ENCODE peak calls at places on chromosomes 12 and 14, in four cellular contexts. L is suprapubic skin, T is aorta, E is H9. X is an unnamed sample. For H3K4me1, the result is how much of the 10 kb centered on the place peaks cover.

GRCh38 chr14:39038542-39038941 is 64.5 kb downstream of the SEC23A start:
- DNase-seq in L (no peak), T (no peak), E (no peak), X (no peak)

GRCh38 chr12:104303538-104304151 is at the start of gene EID3:
- DNase-seq in L (peak), T (peak), E (peak), X (peak)

GRCh38 chr12:57726151-57726883 is 12.2 kb downstream of the AGAP2 start:
- DNase-seq in L (peak), T (peak), E (peak), X (no peak)

GRCh38 chr12:48189331-48190125 is 6.1 kb downstream of the CCDC184 start:
- DNase-seq in L (no peak), T (peak), E (peak), X (peak)

GRCh38 chr12:130803707-130804106 is 35.3 kb downstream of the STX2 start:
- DNase-seq in L (no peak), T (no peak), E (no peak), X (no peak)

GRCh38 chr14:73465833-73466532 is 7.6 kb upstream of the NUMB start:
- DNase-seq in L (no peak), T (no peak), E (no peak), X (no peak)

GRCh38 chr12:42196728-42197603 is 41.1 kb downstream of the YAF2 start:
- DNase-seq in L (no peak), T (no peak), E (no peak), X (no peak)

GRCh38 chr12:127811988-127812387 is 455.0 kb upstream of the TMEM132C start:
- DNase-seq in L (no peak), T (peak), E (peak), X (no peak)

GRCh38 chr14:47191693-47192092 is 483.7 kb downstream of the MDGA2 start:
- DNase-seq in L (no peak), T (no peak), E (no peak), X (no peak)

GRCh38 chr12:131448254-131448795 is 262.6 kb upstream of the SFSWAP start:
- DNase-seq in L (no peak), T (no peak), E (peak), X (no peak)

GRCh38 chr14:92258934-92259333 is 64.0 kb upstream of the SLC24A4 start:
- DNase-seq in L (no peak), T (no peak), E (no peak), X (no peak)

GRCh38 chr12:123893276-123893675 is 79.4 kb downstream of the CCDC92 start:
- DNase-seq in L (no peak), T (no peak), E (no peak), X (no peak)

GRCh38 chr12:97545804-97546203 is 83.2 kb downstream of the RMST start:
- DNase-seq in L (no peak), T (no peak), E (no peak), X (no peak)

GRCh38 chr12:93773122-93773871 is 96.1 kb downstream of the CRADD start:
- DNase-seq in L (no peak), T (no peak), E (no peak), X (peak)

GRCh38 chr12:481422-481821 is 21.7 kb downstream of the B4GALNT3 start:
- DNase-seq in L (no peak), T (peak), E (peak), X (no peak)

GRCh38 chr14:92880351-92880750 is 42.6 kb upstream of the CHGA start:
- DNase-seq in L (no peak), T (no peak), E (no peak), X (no peak)

GRCh38 chr14:71140157-71140556 is 232.9 kb downstream of the PCNX1 start:
- DNase-seq in L (no peak), T (no peak), E (no peak), X (no peak)

GRCh38 chr12:130849561-130850417 is 10.7 kb upstream of the STX2 start:
- DNase-seq in L (no peak), T (no peak), E (peak), X (no peak)

GRCh38 chr12:94041833-94042232 is 106.5 kb upstream of the PLXNC1 start:
- DNase-seq in L (no peak), T (no peak), E (no peak), X (no peak)

GRCh38 chr12:46217686-46218508 is 50.9 kb downstream of the SLC38A1 start:
- DNase-seq in L (no peak), T (peak), E (no peak), X (peak)

GRCh38 chr12:67069451-67070306 is 199.5 kb upstream of the CAND1 start:
- DNase-seq in L (no peak), T (no peak), E (peak), X (peak)

GRCh38 chr14:90981658-90982057 is 78.8 kb downstream of the RPS6KA5 start:
- DNase-seq in L (no peak), T (no peak), E (no peak), X (no peak)

GRCh38 chr14:103366741-103367140 is 18.5 kb upstream of the MARK3 start:
- DNase-seq in L (peak), T (no peak), E (no peak), X (no peak)

GRCh38 chr12:10190558-10191388 is 11.9 kb downstream of the TMEM52B start:
- DNase-seq in L (no peak), T (peak), E (peak), X (peak)

GRCh38 chr12:122162976-122163375 is 11.0 kb downstream of the IL31 start:
- DNase-seq in L (no peak), T (no peak), E (no peak), X (no peak)

GRCh38 chr14:73718742-73719251 is 4.6 kb upstream of the PNMA1 start:
- DNase-seq in L (no peak), T (no peak), E (peak), X (no peak)

GRCh38 chr12:98533723-98534251 is 18.4 kb downstream of the TMPO start:
- DNase-seq in L (no peak), T (no peak), E (no peak), X (no peak)

GRCh38 chr14:93961610-93962009 is 14.8 kb downstream of the ASB2 start:
- DNase-seq in L (no peak), T (no peak), E (no peak), X (no peak)

GRCh38 chr12:39451977-39452376 is 9.1 kb upstream of the KIF21A start:
- DNase-seq in L (no peak), T (no peak), E (no peak), X (no peak)

GRCh38 chr14:68947802-68948201 is 31.3 kb downstream of the ACTN1 start:
- DNase-seq in L (no peak), T (peak), E (no peak), X (no peak)

GRCh38 chr14:102782974-102783373 is 5.7 kb downstream of the TRAF3 start:
- DNase-seq in L (no peak), T (no peak), E (no peak), X (no peak)

GRCh38 chr14:62103497-62103896 is 341.3 kb downstream of the SNAPC1 start:
- DNase-seq in L (no peak), T (no peak), E (no peak), X (no peak)

GRCh38 chr12:24756479-24757024 is 192.3 kb downstream of the BCAT1 start:
- DNase-seq in L (no peak), T (no peak), E (no peak), X (no peak)

GRCh38 chr14:72745991-72746980 is 147.6 kb downstream of the DPF3 start:
- DNase-seq in L (no peak), T (no peak), E (no peak), X (no peak)

GRCh38 chr14:24353551-24354529 is 14.0 kb upstream of the RIPK3 start:
- DNase-seq in L (no peak), T (no peak), E (no peak), X (no peak)

GRCh38 chr12:121436706-121437105 is 36.8 kb downstream of the RNF34 start:
- DNase-seq in L (no peak), T (no peak), E (no peak), X (no peak)

GRCh38 chr12:50581226-50582184 is 76.7 kb downstream of the DIP2B start:
- DNase-seq in L (no peak), T (no peak), E (no peak), X (no peak)

DNA sequence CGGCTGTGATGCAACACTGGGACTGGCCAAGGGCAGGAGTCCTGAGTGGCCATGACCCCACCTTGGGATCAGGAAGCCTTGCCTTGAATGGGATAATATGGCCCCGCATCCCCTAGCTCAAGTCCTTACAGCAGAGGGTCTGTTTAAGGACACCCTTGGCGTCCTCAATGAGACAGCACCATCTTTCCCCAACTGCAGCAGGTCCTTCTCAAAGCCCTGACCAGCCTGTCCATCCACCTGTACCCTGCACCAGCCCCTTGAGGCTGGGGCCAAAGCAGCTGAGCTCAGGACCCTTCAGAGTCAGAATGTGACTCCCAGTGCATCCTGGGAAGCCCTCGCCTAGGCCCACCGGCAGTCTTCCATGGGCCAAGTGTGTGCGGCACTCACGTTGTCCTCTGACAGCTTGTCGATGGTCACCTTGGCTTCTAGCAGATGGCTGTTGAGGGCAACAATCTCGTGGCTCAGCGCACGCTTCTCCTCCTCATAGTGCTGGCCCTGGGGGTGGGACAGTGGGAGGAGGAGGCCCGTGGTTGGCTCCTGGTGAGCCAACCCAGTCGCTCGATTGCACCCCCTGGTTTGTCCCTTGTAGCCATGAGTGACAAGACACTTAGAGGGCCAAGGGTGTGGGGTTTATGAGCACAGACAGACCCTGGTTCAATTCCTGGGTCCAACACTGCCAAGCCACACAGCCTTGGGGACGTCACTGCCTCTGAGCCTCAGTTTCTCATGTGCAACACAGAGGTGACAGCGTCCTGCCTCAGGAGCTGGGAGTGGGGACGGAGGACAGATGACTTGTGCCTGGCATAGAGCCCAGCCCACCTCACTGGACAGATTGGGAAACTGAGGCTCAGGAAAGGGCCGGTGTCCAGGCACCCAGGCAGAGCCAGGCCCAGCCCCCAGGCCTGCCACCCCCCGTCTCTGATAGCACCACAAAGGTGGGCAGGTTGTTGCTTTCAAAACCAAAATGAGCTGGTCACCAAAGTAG is 43.5 kb downstream of the BEGAIN start:
- DNase-seq in L (no peak), T (no peak), E (no peak), X (no peak)
- H3K4me1 ChIP-seq in L (under half), T (under half), E (under half), X (under half)

DNA sequence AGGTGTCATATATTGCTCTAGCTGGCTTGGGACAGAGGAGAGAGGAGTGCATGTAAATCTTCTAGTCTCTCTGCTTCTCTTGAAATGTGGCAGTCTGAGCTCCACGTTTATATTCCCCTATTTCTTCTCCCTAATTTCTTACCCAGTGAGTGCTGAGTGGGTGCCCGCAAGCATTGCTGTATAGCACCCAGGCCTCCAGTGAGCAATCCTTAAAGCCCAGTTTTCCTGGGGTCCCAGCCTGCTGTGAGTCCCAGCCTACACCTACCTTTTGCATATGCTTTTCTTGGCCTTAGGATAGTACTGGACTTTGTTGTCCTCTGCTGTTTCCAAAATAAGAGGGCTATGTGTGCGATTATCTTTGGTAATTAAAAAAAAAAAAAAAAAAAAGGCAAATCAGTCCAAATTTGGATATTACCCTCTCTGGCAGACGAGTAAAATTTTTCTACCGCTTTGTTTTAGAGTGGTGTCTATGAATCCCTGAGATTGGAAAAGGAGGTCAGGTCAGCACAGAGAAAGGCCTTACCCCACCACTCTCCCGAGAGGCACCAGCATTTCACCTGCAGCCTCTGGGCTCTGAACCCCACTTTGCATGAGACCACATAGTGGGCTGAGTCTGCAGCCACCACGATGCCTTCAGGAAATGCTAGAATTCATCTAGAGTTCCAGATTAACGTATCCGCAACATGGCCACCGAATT is 1.1 kb downstream of the MGST1 start:
- DNase-seq in L (no peak), T (no peak), E (no peak), X (no peak)
- H3K4me1 ChIP-seq in L (under half), T (under half), E (under half), X (under half)

GRCh38 chr12:116196226-116196625 is 81.3 kb downstream of the MED13L start:
- DNase-seq in L (no peak), T (no peak), E (no peak), X (no peak)
- H3K4me1 ChIP-seq in L (under half), T (under half), E (under half), X (under half)

GRCh38 chr14:95489163-95489887 is 27.1 kb downstream of the SYNE3 start:
- DNase-seq in L (no peak), T (no peak), E (no peak), X (no peak)

GRCh38 chr14:95488376-95489162 is 27.9 kb downstream of the SYNE3 start:
- DNase-seq in L (no peak), T (no peak), E (no peak), X (no peak)

GRCh38 chr14:95485222-95485819 is 31.1 kb downstream of the SYNE3 start:
- DNase-seq in L (no peak), T (no peak), E (no peak), X (no peak)

GRCh38 chr14:95486875-95487668 is 29.4 kb downstream of the SYNE3 start:
- DNase-seq in L (no peak), T (no peak), E (no peak), X (no peak)

GRCh38 chr14:95487669-95488084 is 28.8 kb downstream of the SYNE3 start:
- DNase-seq in L (no peak), T (no peak), E (no peak), X (no peak)
- H3K4me1 ChIP-seq in L (half or more), T (under half), E (under half), X (under half)

DNA sequence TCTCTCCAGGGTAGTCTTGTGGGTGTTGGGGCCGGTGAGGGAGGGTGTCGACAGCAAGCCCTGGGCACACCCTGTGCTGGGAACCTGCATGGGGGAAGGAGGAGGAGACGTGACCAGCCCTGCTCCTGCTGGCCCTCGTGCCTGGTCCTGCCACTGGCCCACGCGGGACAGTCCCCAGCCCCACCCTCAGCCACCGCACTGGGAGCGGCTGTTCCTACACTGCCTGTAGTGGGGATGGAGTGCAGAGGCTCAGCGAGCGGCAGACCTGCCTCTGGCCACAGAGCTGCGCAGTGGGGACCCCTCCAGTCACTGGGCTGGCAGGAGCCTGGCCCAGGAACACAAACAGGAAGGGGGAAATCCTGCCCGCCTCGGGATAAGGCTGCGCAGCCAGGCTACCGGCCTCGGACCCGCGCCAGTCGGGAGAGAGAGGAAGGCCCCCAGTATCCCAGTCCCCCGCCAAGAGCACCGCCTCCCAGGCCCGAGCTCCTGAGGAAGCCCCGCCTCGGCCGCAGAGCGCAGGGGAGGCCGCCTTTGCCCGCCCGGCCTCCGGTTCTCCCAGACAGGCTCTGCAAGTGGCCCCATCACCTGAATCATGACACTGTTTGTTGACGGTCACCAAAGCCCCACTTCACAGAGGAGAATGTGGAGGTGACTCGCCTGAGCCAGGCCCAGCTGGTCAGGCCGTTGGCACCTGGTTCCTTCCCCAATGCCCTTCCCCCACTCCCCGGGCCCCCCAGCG is 10.6 kb downstream of the AHNAK2 start:
- DNase-seq in L (no peak), T (peak), E (peak), X (no peak)
- H3K4me1 ChIP-seq in L (half or more), T (under half), E (under half), X (under half)